ENCODE peak calls at places on chromosomes 11 and 22, in four cellular contexts. O, Y, N and T are unnamed samples.

GRCh38 chr11:83070878-83071640 is 638 bp downstream of the RAB30 start:
- DNase-seq in O (peak), Y (peak), N (no peak), T (peak)

GRCh38 chr11:126680109-126680508 is 320.5 kb downstream of the KIRREL3 start:
- DNase-seq in O (no peak), Y (no peak), N (no peak), T (no peak)

GRCh38 chr11:70757241-70757640 is 358.9 kb downstream of the CTTN start:
- DNase-seq in O (no peak), Y (no peak), N (no peak), T (no peak)

GRCh38 chr11:4455439-4455838 is 6.3 kb downstream of the OR52K2 start:
- DNase-seq in O (no peak), Y (no peak), N (no peak), T (no peak)

GRCh38 chr22:48827904-48828555 is 999.6 kb downstream of the BRD1 start:
- DNase-seq in O (no peak), Y (no peak), N (no peak), T (peak)

GRCh38 chr22:26169312-26170111 is at the start of gene SEZ6L:
- DNase-seq in O (peak), Y (peak), N (no peak), T (no peak)

GRCh38 chr22:25919452-25919851 is 177.5 kb downstream of the MYO18B start:
- DNase-seq in O (no peak), Y (no peak), N (no peak), T (no peak)

GRCh38 chr22:36829370-36830002 is 12.7 kb upstream of the PVALB start:
- DNase-seq in O (no peak), Y (peak), N (no peak), T (no peak)

GRCh38 chr11:130817608-130817944 is 98.7 kb downstream of the SNX19 start:
- DNase-seq in O (no peak), Y (no peak), N (no peak), T (no peak)

GRCh38 chr11:19679952-19680823 is 32.4 kb upstream of the NAV2 start:
- DNase-seq in O (peak), Y (peak), N (peak), T (peak)

GRCh38 chr11:2944953-2945756 is 15.9 kb upstream of the PHLDA2 start:
- DNase-seq in O (peak), Y (peak), N (peak), T (peak)

GRCh38 chr22:43481528-43482309 is 69.9 kb downstream of the MPPED1 start:
- DNase-seq in O (no peak), Y (no peak), N (no peak), T (no peak)

GRCh38 chr11:59144096-59144495 is 1.4 kb downstream of the FAM111A start:
- DNase-seq in O (no peak), Y (no peak), N (peak), T (no peak)

GRCh38 chr11:1872267-1872985 is 19.3 kb downstream of the PRR33 start:
- DNase-seq in O (peak), Y (no peak), N (no peak), T (peak)

GRCh38 chr22:48188211-48188845 is 1425.9 kb downstream of the TBC1D22A start:
- DNase-seq in O (no peak), Y (no peak), N (no peak), T (no peak)

GRCh38 chr11:86041975-86042378 is 26.9 kb downstream of the PICALM start:
- DNase-seq in O (peak), Y (peak), N (peak), T (no peak)

GRCh38 chr22:29043906-29044575 is 17.6 kb downstream of the C22orf31 start:
- DNase-seq in O (no peak), Y (no peak), N (peak), T (no peak)

GRCh38 chr11:134888821-134889220 is 476.8 kb upstream of the B3GAT1 start:
- DNase-seq in O (no peak), Y (no peak), N (no peak), T (no peak)

GRCh38 chr11:90774727-90775572 is 552.1 kb upstream of the CHORDC1 start:
- DNase-seq in O (peak), Y (no peak), N (no peak), T (no peak)

GRCh38 chr11:4565371-4565770 is 16.2 kb upstream of the OR52I2 start:
- DNase-seq in O (no peak), Y (no peak), N (no peak), T (no peak)

GRCh38 chr11:48006301-48006992 is 26.1 kb downstream of the PTPRJ start:
- DNase-seq in O (no peak), Y (no peak), N (peak), T (no peak)

GRCh38 chr11:87352759-87353707 is 315.3 kb downstream of the TMEM135 start:
- DNase-seq in O (peak), Y (peak), N (peak), T (peak)

GRCh38 chr11:65571940-65572339 is 398 bp upstream of the FAM89B start:
- DNase-seq in O (no peak), Y (no peak), N (peak), T (no peak)

GRCh38 chr22:37462983-37463382 is 23.2 kb downstream of the MFNG start:
- DNase-seq in O (no peak), Y (no peak), N (no peak), T (no peak)

GRCh38 chr11:111793863-111794262 is 27.7 kb upstream of the PPP2R1B start:
- DNase-seq in O (no peak), Y (no peak), N (no peak), T (no peak)

GRCh38 chr22:19113429-19113828 is 8.8 kb downstream of the DGCR2 start:
- DNase-seq in O (no peak), Y (no peak), N (no peak), T (no peak)

GRCh38 chr11:123060265-123061000 is 1.5 kb downstream of the HSPA8 start:
- DNase-seq in O (no peak), Y (no peak), N (no peak), T (no peak)

GRCh38 chr11:128518493-128519207 is 68.7 kb downstream of the ETS1 start:
- DNase-seq in O (no peak), Y (no peak), N (no peak), T (no peak)

GRCh38 chr11:130042093-130042591 is 27.6 kb upstream of the APLP2 start:
- DNase-seq in O (no peak), Y (no peak), N (peak), T (no peak)

GRCh38 chr22:29275819-29276565 is 7.9 kb downstream of the EWSR1 start:
- DNase-seq in O (no peak), Y (no peak), N (no peak), T (no peak)

GRCh38 chr11:18253222-18253621 is 4.8 kb upstream of the SAA2 start:
- DNase-seq in O (no peak), Y (no peak), N (no peak), T (no peak)

GRCh38 chr22:44883011-44883421 is 126.8 kb downstream of the PHF21B start:
- DNase-seq in O (no peak), Y (no peak), N (no peak), T (no peak)

GRCh38 chr11:12767022-12767421 is 92.8 kb downstream of the TEAD1 start:
- DNase-seq in O (no peak), Y (no peak), N (no peak), T (no peak)

GRCh38 chr11:128709402-128709801 is 15.5 kb downstream of the FLI1 start:
- DNase-seq in O (no peak), Y (no peak), N (peak), T (no peak)

GRCh38 chr22:17117890-17118289 is 3.3 kb downstream of the TMEM121B start:
- DNase-seq in O (no peak), Y (no peak), N (no peak), T (no peak)

GRCh38 chr11:125001073-125001764 is 47.2 kb downstream of the CCDC15 start:
- DNase-seq in O (no peak), Y (no peak), N (no peak), T (no peak)

GRCh38 chr22:47294571-47294970 is 532.1 kb downstream of the TBC1D22A start:
- DNase-seq in O (no peak), Y (no peak), N (no peak), T (no peak)

GRCh38 chr11:97332271-97332670 is 942.5 kb downstream of the JRKL start:
- DNase-seq in O (no peak), Y (no peak), N (no peak), T (no peak)

GRCh38 chr22:27983361-27983791 is 64.3 kb upstream of the PITPNB start:
- DNase-seq in O (no peak), Y (no peak), N (no peak), T (peak)

GRCh38 chr22:27982630-27983180 is 63.6 kb upstream of the PITPNB start:
- DNase-seq in O (no peak), Y (no peak), N (no peak), T (peak)

GRCh38 chr22:27984723-27985122 is 65.7 kb upstream of the PITPNB start:
- DNase-seq in O (no peak), Y (no peak), N (no peak), T (no peak)

GRCh38 chr22:27985323-27986275 is 66.5 kb upstream of the PITPNB start:
- DNase-seq in O (no peak), Y (no peak), N (no peak), T (no peak)

GRCh38 chr22:27984001-27984695 is 65.1 kb upstream of the PITPNB start:
- DNase-seq in O (no peak), Y (no peak), N (no peak), T (no peak)
- TF ChIP-seq POLR2A in O (no peak), Y (no peak), N (no peak), T (no peak)

DNA sequence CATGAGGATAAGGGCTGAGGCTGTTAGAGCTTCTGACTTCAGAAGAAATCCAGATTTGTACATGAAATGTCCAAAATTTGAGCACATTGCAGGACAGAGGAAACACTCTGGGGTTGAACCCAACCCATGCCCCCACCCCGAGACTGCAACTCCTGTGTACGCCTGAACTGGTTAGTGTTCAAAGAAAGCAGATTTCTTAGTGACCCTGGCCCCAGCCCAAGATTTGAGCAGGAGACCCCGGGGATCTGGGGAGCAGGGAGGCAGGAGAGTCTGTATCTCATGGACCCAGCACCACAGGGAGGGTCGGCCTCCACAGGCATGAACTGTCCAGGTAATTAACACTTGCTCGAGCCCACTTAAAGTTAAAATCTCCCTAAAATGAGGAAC is 69.3 kb upstream of the WNT7B start:
- DNase-seq in O (peak), Y (no peak), N (no peak), T (peak)
- H3K4me3 ChIP-seq in O (peak), Y (no peak), N (no peak), T (no peak)

DNA sequence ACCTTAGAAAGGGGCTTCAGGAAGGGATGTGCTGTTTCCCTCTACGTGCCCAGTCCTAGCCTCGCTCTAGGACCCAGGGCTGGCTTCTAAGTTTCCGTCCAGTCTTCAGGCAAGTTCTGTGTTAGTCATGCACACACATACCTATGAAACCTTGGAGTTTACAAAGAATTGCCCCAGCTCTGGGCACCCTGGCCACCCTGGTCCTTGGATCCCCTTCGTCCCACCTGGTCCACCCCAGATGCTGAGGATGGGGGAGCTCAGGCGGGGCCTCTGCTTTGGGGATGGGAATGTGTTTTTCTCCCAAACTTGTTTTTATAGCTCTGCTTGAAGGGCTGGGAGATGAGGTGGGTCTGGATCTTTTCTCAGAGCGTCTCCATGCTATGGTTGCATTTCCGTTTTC is 2.2 kb upstream of the TAGLN start:
- DNase-seq in O (peak), Y (no peak), N (no peak), T (no peak)
- TF ChIP-seq POLR2A in O (no peak), Y (no peak), N (no peak), T (no peak)

GRCh38 chr11:33043221-33043833 is 4.0 kb downstream of the TCP11L1 start:
- DNase-seq in O (no peak), Y (no peak), N (no peak), T (no peak)

GRCh38 chr11:33045551-33046255 is 6.3 kb downstream of the TCP11L1 start:
- DNase-seq in O (no peak), Y (no peak), N (no peak), T (peak)

GRCh38 chr11:33040127-33040861 is 922 bp downstream of the TCP11L1 start:
- DNase-seq in O (no peak), Y (no peak), N (no peak), T (no peak)

GRCh38 chr11:33040862-33041453 is 1.6 kb downstream of the TCP11L1 start:
- DNase-seq in O (no peak), Y (no peak), N (no peak), T (no peak)

GRCh38 chr11:33044281-33044680 is 4.9 kb downstream of the TCP11L1 start:
- DNase-seq in O (no peak), Y (no peak), N (no peak), T (no peak)
- H3K4me3 ChIP-seq in O (no peak), Y (no peak), N (no peak), T (no peak)

GRCh38 chr11:117616979-117617378 is 180.0 kb downstream of the DSCAML1 start:
- DNase-seq in O (no peak), Y (no peak), N (no peak), T (no peak)

GRCh38 chr11:117618273-117618672 is 178.7 kb downstream of the DSCAML1 start:
- DNase-seq in O (no peak), Y (no peak), N (no peak), T (no peak)

GRCh38 chr11:117612111-117612510 is 184.9 kb downstream of the DSCAML1 start:
- DNase-seq in O (no peak), Y (no peak), N (no peak), T (no peak)

GRCh38 chr11:117613521-117613920 is 183.5 kb downstream of the DSCAML1 start:
- DNase-seq in O (no peak), Y (no peak), N (no peak), T (no peak)

GRCh38 chr11:117614695-117615094 is 182.3 kb downstream of the DSCAML1 start:
- DNase-seq in O (no peak), Y (no peak), N (no peak), T (no peak)
- TF ChIP-seq POLR2A in O (no peak), Y (no peak), N (no peak), T (no peak)

GRCh38 chr11:76206327-76207081 is at the start of gene WNT11:
- DNase-seq in O (peak), Y (peak), N (no peak), T (peak)
- H3K4me3 ChIP-seq in O (peak), Y (no peak), N (peak), T (peak)

GRCh38 chr11:102317099-102317767 is at the start of gene BIRC3:
- DNase-seq in O (peak), Y (peak), N (peak), T (peak)
- TF ChIP-seq POLR2A in O (no peak), Y (peak), N (no peak), T (peak)